ENCODE peak calls at places on chromosomes 4 and X, in six cellular contexts. U is osteoblast, A is upper lobe of left lung, G is left lung, H is left ventricle myocardium inferior, Y is right lobe of liver. N is an unnamed sample.

GRCh38 chr4:26022346-26022891 is 108.4 kb downstream of the SMIM20 start:
- DNase-seq in U (peak; percentile 93), A (no peak), G (no peak), H (no peak), Y (no peak), N (no peak)

GRCh38 chr4:139928568-139928967 is 225.4 kb downstream of the MAML3 start:
- DNase-seq in U (no peak), A (no peak), G (no peak), H (no peak), Y (no peak), N (no peak)

GRCh38 chr4:108058685-108059440 is 69.2 kb downstream of the HADH start:
- DNase-seq in U (no peak), A (peak; percentile 51), G (no peak), H (no peak), Y (no peak), N (no peak)

GRCh38 chrX:108399427-108400165 is 38.6 kb downstream of the COL4A6 start:
- DNase-seq in U (no peak), A (no peak), G (no peak), H (no peak), Y (no peak), N (no peak)

GRCh38 chrX:107978707-107979307 is 3.4 kb downstream of the TEX13B start:
- DNase-seq in U (peak; percentile 71), A (no peak), G (no peak), H (no peak), Y (no peak), N (no peak)

GRCh38 chr4:133355636-133356035 is 206.5 kb downstream of the PCDH10 start:
- DNase-seq in U (no peak), A (no peak), G (no peak), H (no peak), Y (no peak), N (no peak)

GRCh38 chr4:783133-783541 is 42.8 kb downstream of the CPLX1 start:
- DNase-seq in U (peak; percentile 32), A (no peak), G (peak; percentile 69), H (no peak), Y (no peak), N (no peak)

GRCh38 chr4:2792711-2793577 is at the start of gene SH3BP2:
- DNase-seq in U (peak; percentile 97), A (peak; percentile 97), G (peak; percentile 98), H (peak; percentile 92), Y (peak; percentile 94), N (peak; percentile 91)

GRCh38 chr4:27692098-27692679 is 831.5 kb downstream of the STIM2 start:
- DNase-seq in U (no peak), A (no peak), G (no peak), H (no peak), Y (no peak), N (peak; percentile 34)

GRCh38 chr4:128648021-128648420 is 161.5 kb upstream of the JADE1 start:
- DNase-seq in U (no peak), A (no peak), G (no peak), H (no peak), Y (no peak), N (no peak)

GRCh38 chrX:102684772-102685520 is 27.3 kb upstream of the GPRASP2 start:
- DNase-seq in U (no peak), A (no peak), G (no peak), H (no peak), Y (no peak), N (no peak)

GRCh38 chr4:137739391-137739790 is 207.1 kb upstream of the PCDH18 start:
- DNase-seq in U (no peak), A (no peak), G (no peak), H (no peak), Y (no peak), N (no peak)

GRCh38 chrX:121254336-121254735 is 206.9 kb downstream of the GLUD2 start:
- DNase-seq in U (no peak), A (no peak), G (no peak), H (no peak), Y (no peak), N (no peak)

GRCh38 chrX:45843518-45843917 is 642.8 kb upstream of the DIPK2B start:
- DNase-seq in U (no peak), A (no peak), G (no peak), H (no peak), Y (no peak), N (no peak)

GRCh38 chrX:119784747-119785446 is 6.5 kb downstream of the RPL39 start:
- DNase-seq in U (peak; percentile 53), A (no peak), G (no peak), H (no peak), Y (no peak), N (peak; percentile 54)

GRCh38 chr4:181503800-181504364 is 739.3 kb upstream of the TENM3 start:
- DNase-seq in U (no peak), A (no peak), G (no peak), H (no peak), Y (no peak), N (no peak)

GRCh38 chr4:69881173-69881773 is 21.3 kb upstream of the SULT1E1 start:
- DNase-seq in U (peak; percentile 75), A (no peak), G (no peak), H (no peak), Y (peak; percentile 17), N (no peak)

GRCh38 chrX:22300130-22300529 is 27.4 kb downstream of the CBLL2 start:
- DNase-seq in U (peak; percentile 44), A (no peak), G (no peak), H (no peak), Y (no peak), N (no peak)

GRCh38 chr4:76017056-76017686 is 6.1 kb downstream of the CXCL10 start:
- DNase-seq in U (no peak), A (no peak), G (no peak), H (no peak), Y (no peak), N (no peak)

DNA sequence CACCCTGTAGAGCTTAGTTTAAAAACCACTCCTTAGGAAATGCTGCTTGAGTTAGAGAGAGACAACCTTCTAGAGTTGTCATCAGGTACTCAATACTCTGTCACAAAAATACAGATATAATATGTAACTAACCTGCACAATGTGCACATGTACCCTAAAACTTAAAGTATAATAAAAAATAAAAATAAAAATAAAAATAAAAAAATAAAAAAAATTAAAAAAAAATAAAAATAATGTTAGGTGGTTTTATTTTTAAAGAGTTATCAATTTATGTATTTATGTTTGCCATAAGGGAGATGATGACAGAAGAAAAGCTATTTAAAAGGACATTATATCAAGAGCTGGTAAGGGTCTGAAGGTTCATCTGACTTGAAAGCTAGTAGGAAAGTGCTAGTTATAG is 397.9 kb downstream of the TMA16 start:
- DNase-seq in U (no peak), A (no peak), G (no peak), H (no peak), Y (no peak), N (no peak)
- H3K9me3 ChIP-seq in U (no peaks in the 10 kb centered on the region), A (no peaks in the 10 kb centered on the region), G (peaks cover 2% of the 10 kb centered on the region), H (peaks cover 10% of the 10 kb centered on the region), Y (no peaks in the 10 kb centered on the region), N (no peaks in the 10 kb centered on the region)

DNA sequence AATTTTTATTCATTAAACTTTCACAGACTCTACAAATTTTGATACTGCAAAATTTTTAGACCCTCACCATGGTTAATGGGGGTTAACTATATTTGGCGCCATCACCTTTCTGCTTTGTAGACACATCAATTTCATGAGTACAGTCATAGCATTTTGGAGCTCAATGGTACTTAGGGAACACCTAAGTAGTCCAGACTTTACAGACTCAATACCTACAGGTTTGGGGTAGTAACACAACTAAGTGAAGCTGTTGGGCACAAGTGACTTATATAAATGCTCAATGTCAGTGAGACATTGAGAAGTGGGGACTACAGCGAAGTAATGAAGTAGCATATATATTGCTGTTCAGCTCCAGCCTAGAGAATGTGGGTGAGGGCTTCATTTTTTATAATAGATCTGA is 7.5 kb downstream of the GPRIN3 start:
- DNase-seq in U (no peak), A (no peak), G (no peak), H (no peak), Y (no peak), N (no peak)
- H3K4me1 ChIP-seq in U (no peaks in the 10 kb centered on the region), A (peaks cover 11% of the 10 kb centered on the region), G (peaks cover 79% of the 10 kb centered on the region), H (peaks cover 84% of the 10 kb centered on the region), Y (peaks cover 21% of the 10 kb centered on the region), N (peaks cover 31% of the 10 kb centered on the region)

GRCh38 chrX:40009462-40009851 is 88.3 kb downstream of the BCOR start:
- DNase-seq in U (peak; percentile 58), A (peak; percentile 49), G (peak; percentile 65), H (peak; percentile 15), Y (peak; percentile 24), N (no peak)

GRCh38 chrX:40011483-40012038 is 86.2 kb downstream of the BCOR start:
- DNase-seq in U (peak; percentile 62), A (no peak), G (no peak), H (no peak), Y (no peak), N (no peak)

GRCh38 chrX:40012039-40012799 is 85.5 kb downstream of the BCOR start:
- DNase-seq in U (peak; percentile 90), A (peak; percentile 85), G (peak; percentile 71), H (peak; percentile 23), Y (peak; percentile 38), N (no peak)

GRCh38 chrX:40009890-40010289 is 87.9 kb downstream of the BCOR start:
- DNase-seq in U (peak; percentile 73), A (no peak), G (no peak), H (no peak), Y (no peak), N (no peak)

DNA sequence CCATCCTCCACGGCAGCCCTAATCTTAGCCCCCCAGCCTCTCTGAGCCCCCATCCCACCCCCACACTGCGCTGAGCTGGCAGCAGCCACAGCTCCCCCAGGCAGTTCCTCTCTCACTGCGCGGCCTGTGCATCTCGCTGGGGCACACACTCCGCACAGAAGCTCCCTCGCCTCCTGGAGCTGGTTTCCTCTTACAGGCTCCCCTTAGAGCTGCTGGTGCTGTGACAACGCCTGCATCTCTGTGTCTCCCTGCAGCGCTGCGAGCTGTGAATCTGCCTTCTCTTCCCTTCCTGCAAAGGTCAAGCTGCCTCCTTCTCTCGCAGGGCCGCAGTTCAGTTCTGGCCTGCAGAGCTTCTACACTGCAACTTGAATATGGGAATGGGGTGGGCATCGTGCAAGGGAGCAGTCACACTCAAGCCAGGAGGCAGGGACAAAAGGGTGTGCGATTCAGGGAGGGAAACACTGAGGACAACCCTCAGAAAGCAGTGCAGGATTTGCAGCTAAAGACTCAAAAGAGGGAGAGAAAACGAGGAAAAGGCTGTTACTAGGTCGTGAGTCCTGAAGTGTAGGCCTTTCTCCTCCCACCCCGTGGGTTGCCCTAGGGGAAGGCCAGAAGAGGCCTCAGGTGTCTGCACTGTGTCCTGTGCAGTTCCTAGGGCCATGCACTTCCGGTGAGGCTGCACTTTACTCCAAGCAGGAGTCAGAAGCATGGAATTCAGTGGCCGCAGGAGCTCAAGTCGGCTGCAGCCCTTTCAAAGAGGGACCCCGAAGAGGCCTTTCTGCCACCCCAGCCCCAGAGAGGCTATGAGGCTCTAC is 87.0 kb downstream of the BCOR start:
- DNase-seq in U (peak; percentile 91), A (peak; percentile 17), G (no peak), H (no peak), Y (peak; percentile 17), N (no peak)
- H3K9me3 ChIP-seq in U (no peaks in the 10 kb centered on the region), A (no peaks in the 10 kb centered on the region), G (no peaks in the 10 kb centered on the region), H (no peaks in the 10 kb centered on the region), Y (no peaks in the 10 kb centered on the region), N (no peaks in the 10 kb centered on the region)

GRCh38 chr4:38870098-38870850 is 2.7 kb downstream of the FAM114A1 start:
- DNase-seq in U (no peak), A (no peak), G (no peak), H (no peak), Y (no peak), N (no peak)

GRCh38 chr4:38872620-38873019 is 5.0 kb downstream of the FAM114A1 start:
- DNase-seq in U (peak; percentile 63), A (no peak), G (no peak), H (no peak), Y (peak; percentile 58), N (no peak)

GRCh38 chr4:38876636-38877035 is 9.0 kb downstream of the FAM114A1 start:
- DNase-seq in U (no peak), A (no peak), G (no peak), H (no peak), Y (no peak), N (no peak)

GRCh38 chr4:38871593-38871992 is 4.0 kb downstream of the FAM114A1 start:
- DNase-seq in U (no peak), A (no peak), G (no peak), H (no peak), Y (no peak), N (no peak)

GRCh38 chr4:38873290-38873949 is 5.8 kb downstream of the FAM114A1 start:
- DNase-seq in U (no peak), A (no peak), G (no peak), H (no peak), Y (no peak), N (no peak)
- H3K4me1 ChIP-seq in U (peaks cover 43% of the 10 kb centered on the region), A (peaks cover 26% of the 10 kb centered on the region), G (peaks cover 33% of the 10 kb centered on the region), H (peaks cover 52% of the 10 kb centered on the region), Y (peaks cover 60% of the 10 kb centered on the region), N (peaks cover 21% of the 10 kb centered on the region)